ENCODE peak calls at places on chromosomes 2 and 18, in ten cellular contexts. One of them, this sample, is unnamed.

GRCh38 chr18:55997156-55997561 is 409.2 kb upstream of the TCF4 start:
- DNase-seq in CD4-positive, alpha-beta T cell: no peak
- DNase-seq in NCI-H2029 treated with DMSO at 0.1 percent for 48 hours: no peak
- DNase-seq in GM03348: no peak
- DNase-seq in memory B cell: no peak
- DNase-seq in sigmoid colon: no peak
- DNase-seq in activated naive CD4-positive, alpha-beta T cell treated with anti-CD3 and anti-CD28 coated beads, Interleukin-2, amount 10 ng/mL, durations not matched to agents 7 days and 5 days: no peak
- DNase-seq in NCI-H2081: no peak
- DNase-seq in brain microvascular endothelial cell: no peak
- DNase-seq in iris pigment epithelial cell: peak
- DNase-seq in this sample: no peak

GRCh38 chr2:207194028-207194427 is 28.3 kb upstream of the KLF7 start:
- DNase-seq in CD4-positive, alpha-beta T cell: no peak
- DNase-seq in NCI-H2029 treated with DMSO at 0.1 percent for 48 hours: no peak
- DNase-seq in GM03348: no peak
- DNase-seq in memory B cell: no peak
- DNase-seq in sigmoid colon: no peak
- DNase-seq in activated naive CD4-positive, alpha-beta T cell treated with anti-CD3 and anti-CD28 coated beads, Interleukin-2, amount 10 ng/mL, durations not matched to agents 7 days and 5 days: no peak
- DNase-seq in NCI-H2081: no peak
- DNase-seq in brain microvascular endothelial cell: no peak
- DNase-seq in iris pigment epithelial cell: no peak
- DNase-seq in this sample: no peak

GRCh38 chr2:63488118-63488713 is 100.1 kb downstream of the WDPCP start:
- DNase-seq in CD4-positive, alpha-beta T cell: no peak
- DNase-seq in NCI-H2029 treated with DMSO at 0.1 percent for 48 hours: peak
- DNase-seq in GM03348: peak
- DNase-seq in memory B cell: no peak
- DNase-seq in sigmoid colon: no peak
- DNase-seq in activated naive CD4-positive, alpha-beta T cell treated with anti-CD3 and anti-CD28 coated beads, Interleukin-2, amount 10 ng/mL, durations not matched to agents 7 days and 5 days: peak
- DNase-seq in NCI-H2081: peak
- DNase-seq in brain microvascular endothelial cell: peak
- DNase-seq in iris pigment epithelial cell: peak
- DNase-seq in this sample: no peak

GRCh38 chr18:53991202-53991601 is 233.3 kb downstream of the MBD2 start:
- DNase-seq in CD4-positive, alpha-beta T cell: no peak
- DNase-seq in NCI-H2029 treated with DMSO at 0.1 percent for 48 hours: no peak
- DNase-seq in GM03348: peak
- DNase-seq in memory B cell: no peak
- DNase-seq in sigmoid colon: no peak
- DNase-seq in activated naive CD4-positive, alpha-beta T cell treated with anti-CD3 and anti-CD28 coated beads, Interleukin-2, amount 10 ng/mL, durations not matched to agents 7 days and 5 days: no peak
- DNase-seq in NCI-H2081: no peak
- DNase-seq in brain microvascular endothelial cell: peak
- DNase-seq in iris pigment epithelial cell: peak
- DNase-seq in this sample: no peak

GRCh38 chr2:73969356-73969755 is 15.4 kb upstream of the TET3 start:
- DNase-seq in CD4-positive, alpha-beta T cell: no peak
- DNase-seq in NCI-H2029 treated with DMSO at 0.1 percent for 48 hours: no peak
- DNase-seq in GM03348: no peak
- DNase-seq in memory B cell: no peak
- DNase-seq in sigmoid colon: no peak
- DNase-seq in activated naive CD4-positive, alpha-beta T cell treated with anti-CD3 and anti-CD28 coated beads, Interleukin-2, amount 10 ng/mL, durations not matched to agents 7 days and 5 days: no peak
- DNase-seq in NCI-H2081: no peak
- DNase-seq in brain microvascular endothelial cell: no peak
- DNase-seq in iris pigment epithelial cell: no peak
- DNase-seq in this sample: no peak

GRCh38 chr2:214550774-214551173 is 139.9 kb downstream of the VWC2L start:
- DNase-seq in CD4-positive, alpha-beta T cell: no peak
- DNase-seq in NCI-H2029 treated with DMSO at 0.1 percent for 48 hours: no peak
- DNase-seq in GM03348: no peak
- DNase-seq in memory B cell: no peak
- DNase-seq in sigmoid colon: no peak
- DNase-seq in activated naive CD4-positive, alpha-beta T cell treated with anti-CD3 and anti-CD28 coated beads, Interleukin-2, amount 10 ng/mL, durations not matched to agents 7 days and 5 days: no peak
- DNase-seq in NCI-H2081: no peak
- DNase-seq in brain microvascular endothelial cell: no peak
- DNase-seq in iris pigment epithelial cell: no peak
- DNase-seq in this sample: no peak

GRCh38 chr2:240820607-240821428 is 799 bp upstream of the KIF1A start:
- DNase-seq in CD4-positive, alpha-beta T cell: no peak
- DNase-seq in NCI-H2029 treated with DMSO at 0.1 percent for 48 hours: no peak
- DNase-seq in GM03348: no peak
- DNase-seq in memory B cell: no peak
- DNase-seq in sigmoid colon: no peak
- DNase-seq in activated naive CD4-positive, alpha-beta T cell treated with anti-CD3 and anti-CD28 coated beads, Interleukin-2, amount 10 ng/mL, durations not matched to agents 7 days and 5 days: no peak
- DNase-seq in NCI-H2081: peak
- DNase-seq in brain microvascular endothelial cell: no peak
- DNase-seq in iris pigment epithelial cell: no peak
- DNase-seq in this sample: no peak

GRCh38 chr2:30702694-30703093 is 104.6 kb downstream of the CAPN13 start:
- DNase-seq in CD4-positive, alpha-beta T cell: no peak
- DNase-seq in NCI-H2029 treated with DMSO at 0.1 percent for 48 hours: no peak
- DNase-seq in GM03348: no peak
- DNase-seq in memory B cell: no peak
- DNase-seq in sigmoid colon: no peak
- DNase-seq in activated naive CD4-positive, alpha-beta T cell treated with anti-CD3 and anti-CD28 coated beads, Interleukin-2, amount 10 ng/mL, durations not matched to agents 7 days and 5 days: no peak
- DNase-seq in NCI-H2081: no peak
- DNase-seq in brain microvascular endothelial cell: no peak
- DNase-seq in iris pigment epithelial cell: no peak
- DNase-seq in this sample: no peak

GRCh38 chr2:381181-381580 is 93.3 kb upstream of the ALKAL2 start:
- DNase-seq in CD4-positive, alpha-beta T cell: no peak
- DNase-seq in NCI-H2029 treated with DMSO at 0.1 percent for 48 hours: no peak
- DNase-seq in GM03348: no peak
- DNase-seq in memory B cell: no peak
- DNase-seq in sigmoid colon: no peak
- DNase-seq in activated naive CD4-positive, alpha-beta T cell treated with anti-CD3 and anti-CD28 coated beads, Interleukin-2, amount 10 ng/mL, durations not matched to agents 7 days and 5 days: no peak
- DNase-seq in NCI-H2081: no peak
- DNase-seq in brain microvascular endothelial cell: no peak
- DNase-seq in iris pigment epithelial cell: no peak
- DNase-seq in this sample: no peak

GRCh38 chr2:97699765-97700444 is 13.5 kb upstream of the ZAP70 start:
- DNase-seq in CD4-positive, alpha-beta T cell: peak
- DNase-seq in NCI-H2029 treated with DMSO at 0.1 percent for 48 hours: no peak
- DNase-seq in GM03348: peak
- DNase-seq in memory B cell: peak
- DNase-seq in sigmoid colon: no peak
- DNase-seq in activated naive CD4-positive, alpha-beta T cell treated with anti-CD3 and anti-CD28 coated beads, Interleukin-2, amount 10 ng/mL, durations not matched to agents 7 days and 5 days: peak
- DNase-seq in NCI-H2081: peak
- DNase-seq in brain microvascular endothelial cell: peak
- DNase-seq in iris pigment epithelial cell: peak
- DNase-seq in this sample: no peak

GRCh38 chr18:77105021-77105420 is 27.6 kb downstream of the MBP start:
- DNase-seq in CD4-positive, alpha-beta T cell: no peak
- DNase-seq in NCI-H2029 treated with DMSO at 0.1 percent for 48 hours: no peak
- DNase-seq in GM03348: no peak
- DNase-seq in memory B cell: no peak
- DNase-seq in sigmoid colon: no peak
- DNase-seq in activated naive CD4-positive, alpha-beta T cell treated with anti-CD3 and anti-CD28 coated beads, Interleukin-2, amount 10 ng/mL, durations not matched to agents 7 days and 5 days: peak
- DNase-seq in NCI-H2081: no peak
- DNase-seq in brain microvascular endothelial cell: no peak
- DNase-seq in iris pigment epithelial cell: peak
- DNase-seq in this sample: peak